ENCODE peak calls at places on chromosome 3, in seven cellular contexts. R is breast epithelium; I is DMS53; P is GM06990; F is stimulated activated CD4-positive, alpha-beta T cell treated with anti-CD3 and anti-CD28 coated beads, Interleukin-2, amount 100 ng/mL, for 4 hours; Q is GDM1; H is RPMI8226. N is an unnamed sample.

GRCh38 chr3:64355473-64355872 is 130.2 kb upstream of the PRICKLE2 start:
- DNase-seq in R (no peak), I (peak), P (no peak), F (no peak), Q (no peak), H (no peak), N (no peak)

GRCh38 chr3:14519406-14519805 is 20.7 kb downstream of the GRIP2 start:
- DNase-seq in R (peak), I (no peak), P (no peak), F (no peak), Q (no peak), H (no peak), N (no peak)

GRCh38 chr3:35670408-35670807 is 31.1 kb downstream of the ARPP21 start:
- DNase-seq in R (no peak), I (no peak), P (no peak), F (no peak), Q (no peak), H (no peak), N (no peak)

GRCh38 chr3:37668831-37669610 is 192.7 kb upstream of the CTDSPL start:
- DNase-seq in R (no peak), I (no peak), P (no peak), F (no peak), Q (no peak), H (no peak), N (no peak)

GRCh38 chr3:152159328-152159727 is 109.4 kb upstream of the MBNL1 start:
- DNase-seq in R (no peak), I (peak), P (no peak), F (no peak), Q (no peak), H (no peak), N (no peak)

GRCh38 chr3:134028486-134029255 is 1.1 kb downstream of the SLCO2A1 start:
- DNase-seq in R (no peak), I (no peak), P (no peak), F (no peak), Q (no peak), H (no peak), N (no peak)

GRCh38 chr3:103365467-103365866 is 930.7 kb downstream of the ZPLD1 start:
- DNase-seq in R (no peak), I (no peak), P (no peak), F (no peak), Q (no peak), H (no peak), N (no peak)

GRCh38 chr3:8730641-8731040 is 3.0 kb upstream of the CAV3 start:
- DNase-seq in R (no peak), I (no peak), P (no peak), F (no peak), Q (no peak), H (no peak), N (no peak)

GRCh38 chr3:106683931-106684330 is 693.3 kb upstream of the CCDC54 start:
- DNase-seq in R (no peak), I (no peak), P (no peak), F (no peak), Q (no peak), H (no peak), N (no peak)

GRCh38 chr3:31009881-31010280 is 115.4 kb upstream of the GADL1 start:
- DNase-seq in R (no peak), I (peak), P (no peak), F (no peak), Q (no peak), H (no peak), N (no peak)

GRCh38 chr3:111299070-111299672 is 227.6 kb downstream of the NECTIN3 start:
- DNase-seq in R (no peak), I (no peak), P (no peak), F (no peak), Q (no peak), H (no peak), N (no peak)

GRCh38 chr3:37934631-37935289 is 55.8 kb upstream of the VILL start:
- DNase-seq in R (no peak), I (peak), P (no peak), F (no peak), Q (no peak), H (no peak), N (no peak)

GRCh38 chr3:156751461-156752025 is 74.6 kb upstream of the LEKR1 start:
- DNase-seq in R (no peak), I (no peak), P (no peak), F (no peak), Q (no peak), H (no peak), N (no peak)

GRCh38 chr3:65925254-65925954 is 113.3 kb downstream of the MAGI1 start:
- DNase-seq in R (no peak), I (no peak), P (no peak), F (no peak), Q (no peak), H (no peak), N (no peak)

GRCh38 chr3:163175970-163176369 is 1679.4 kb downstream of the OTOL1 start:
- DNase-seq in R (no peak), I (no peak), P (no peak), F (no peak), Q (no peak), H (no peak), N (no peak)

GRCh38 chr3:190338717-190339116 is 16.5 kb upstream of the CLDN1 start:
- DNase-seq in R (no peak), I (peak), P (no peak), F (no peak), Q (no peak), H (no peak), N (no peak)

GRCh38 chr3:50124363-50125226 is 30.5 kb upstream of the SEMA3F start:
- DNase-seq in R (peak), I (no peak), P (no peak), F (no peak), Q (no peak), H (no peak), N (no peak)

GRCh38 chr3:150610785-150611184 is 7.7 kb downstream of the SELENOT start:
- DNase-seq in R (no peak), I (peak), P (no peak), F (no peak), Q (no peak), H (no peak), N (no peak)

GRCh38 chr3:49428697-49429100 is 425 bp downstream of the NICN1 start:
- DNase-seq in R (no peak), I (peak), P (no peak), F (no peak), Q (no peak), H (no peak), N (no peak)

GRCh38 chr3:195700319-195700718 is 20.5 kb upstream of the MUC20 start:
- DNase-seq in R (no peak), I (no peak), P (no peak), F (no peak), Q (no peak), H (no peak), N (no peak)

GRCh38 chr3:10309736-10310135 is 11.2 kb downstream of the SEC13 start:
- DNase-seq in R (no peak), I (no peak), P (no peak), F (no peak), Q (no peak), H (no peak), N (no peak)

GRCh38 chr3:101195951-101196713 is 124.2 kb downstream of the IMPG2 start:
- DNase-seq in R (no peak), I (peak), P (no peak), F (no peak), Q (no peak), H (peak), N (no peak)

GRCh38 chr3:138890555-138891187 is 55.9 kb upstream of the PIK3CB start:
- DNase-seq in R (no peak), I (no peak), P (peak), F (no peak), Q (peak), H (peak), N (no peak)

GRCh38 chr3:24472358-24472757 is 22.3 kb downstream of the THRB start:
- DNase-seq in R (no peak), I (no peak), P (no peak), F (no peak), Q (no peak), H (no peak), N (no peak)

GRCh38 chr3:103218793-103219192 is 784.0 kb downstream of the ZPLD1 start:
- DNase-seq in R (no peak), I (no peak), P (peak), F (no peak), Q (no peak), H (no peak), N (no peak)

GRCh38 chr3:188272481-188273372 is 118.8 kb downstream of the LPP start:
- DNase-seq in R (no peak), I (no peak), P (no peak), F (no peak), Q (peak), H (no peak), N (no peak)